ENCODE peak calls at places on chromosome 2, in seven cellular contexts. Q is tibial artery, Z is cardiac muscle cell, S is adipocyte, D is fibroblast of pulmonary artery, I is HCT116, U is HL-60. E is an unnamed sample.

GRCh38 chr2:33197198-33197938 is 250.6 kb downstream of the LTBP1 start:
- DNase-seq in Q (no peak), Z (no peak), S (no peak), D (no peak), I (no peak), U (no peak), E (no peak)

GRCh38 chr2:198309673-198310280 is 505.4 kb downstream of the PLCL1 start:
- DNase-seq in Q (peak), Z (peak), S (peak), D (peak), I (peak), U (peak), E (peak)

GRCh38 chr2:191910518-191910917 is 63.6 kb upstream of the CAVIN2 start:
- DNase-seq in Q (no peak), Z (peak), S (peak), D (peak), I (no peak), U (no peak), E (peak)

GRCh38 chr2:234953116-234954031 is 1.6 kb downstream of the SH3BP4 start:
- DNase-seq in Q (no peak), Z (peak), S (peak), D (peak), I (no peak), U (no peak), E (peak)

GRCh38 chr2:139969301-139969700 is 1189.1 kb upstream of the NXPH2 start:
- DNase-seq in Q (no peak), Z (no peak), S (no peak), D (no peak), I (no peak), U (no peak), E (no peak)

GRCh38 chr2:88054300-88055048 is 1.1 kb downstream of the KRCC1 start:
- DNase-seq in Q (no peak), Z (peak), S (no peak), D (peak), I (no peak), U (peak), E (peak)

GRCh38 chr2:55620123-55620779 is 2.8 kb upstream of the PPP4R3B start:
- DNase-seq in Q (no peak), Z (peak), S (no peak), D (peak), I (no peak), U (peak), E (no peak)

GRCh38 chr2:20771296-20771695 is 51.6 kb downstream of the LDAH start:
- DNase-seq in Q (no peak), Z (no peak), S (peak), D (no peak), I (no peak), U (no peak), E (no peak)

GRCh38 chr2:192162392-192163042 is 32.2 kb downstream of the TMEFF2 start:
- DNase-seq in Q (peak), Z (peak), S (peak), D (peak), I (peak), U (peak), E (peak)

GRCh38 chr2:178891265-178891958 is 84.2 kb upstream of the TTN start:
- DNase-seq in Q (peak), Z (peak), S (peak), D (peak), I (peak), U (peak), E (peak)

GRCh38 chr2:6881036-6881435 is 3.5 kb downstream of the RSAD2 start:
- DNase-seq in Q (no peak), Z (no peak), S (no peak), D (no peak), I (no peak), U (no peak), E (no peak)

GRCh38 chr2:127175406-127175805 is 44.7 kb downstream of the CYP27C1 start:
- DNase-seq in Q (peak), Z (peak), S (peak), D (no peak), I (no peak), U (no peak), E (no peak)

GRCh38 chr2:143087033-143087432 is 42.2 kb upstream of the ARHGAP15 start:
- DNase-seq in Q (no peak), Z (no peak), S (no peak), D (no peak), I (no peak), U (no peak), E (peak)

GRCh38 chr2:226251661-226252060 is 548.0 kb downstream of the IRS1 start:
- DNase-seq in Q (no peak), Z (no peak), S (no peak), D (no peak), I (no peak), U (no peak), E (no peak)

GRCh38 chr2:158761626-158762025 is 33.5 kb upstream of the DAPL1 start:
- DNase-seq in Q (no peak), Z (no peak), S (no peak), D (no peak), I (no peak), U (peak), E (no peak)

GRCh38 chr2:67290451-67290991 is 106.6 kb upstream of the ETAA1 start:
- DNase-seq in Q (no peak), Z (peak), S (peak), D (peak), I (peak), U (no peak), E (peak)

GRCh38 chr2:28809927-28810326 is 707 bp upstream of the SPDYA start:
- DNase-seq in Q (no peak), Z (no peak), S (peak), D (no peak), I (no peak), U (no peak), E (no peak)

GRCh38 chr2:12391097-12391496 is 325.6 kb upstream of the TRIB2 start:
- DNase-seq in Q (no peak), Z (no peak), S (no peak), D (no peak), I (no peak), U (no peak), E (peak)

GRCh38 chr2:228688007-228688645 is 506.6 kb upstream of the SPHKAP start:
- DNase-seq in Q (no peak), Z (peak), S (peak), D (peak), I (no peak), U (no peak), E (peak)

GRCh38 chr2:237694423-237695194 is 67.2 kb downstream of the LRRFIP1 start:
- DNase-seq in Q (no peak), Z (no peak), S (no peak), D (no peak), I (no peak), U (peak), E (no peak)

GRCh38 chr2:65371094-65371474 is 61.3 kb downstream of the SPRED2 start:
- DNase-seq in Q (no peak), Z (no peak), S (no peak), D (no peak), I (no peak), U (no peak), E (no peak)
- H3K4me3 ChIP-seq in Q (no peak), Z (no peak), S (peak), D (no peak), I (no peak), U (no peak), E (no peak)

GRCh38 chr2:204144487-204144886 is 207.9 kb downstream of the ICOS start:
- DNase-seq in Q (no peak), Z (no peak), S (no peak), D (no peak), I (no peak), U (no peak), E (no peak)

GRCh38 chr2:204150695-204151240 is 214.2 kb downstream of the ICOS start:
- DNase-seq in Q (no peak), Z (no peak), S (no peak), D (no peak), I (no peak), U (no peak), E (no peak)

GRCh38 chr2:204140258-204140657 is 203.7 kb downstream of the ICOS start:
- DNase-seq in Q (no peak), Z (no peak), S (no peak), D (no peak), I (no peak), U (no peak), E (no peak)

GRCh38 chr2:204145197-204146190 is 208.9 kb downstream of the ICOS start:
- DNase-seq in Q (peak), Z (peak), S (peak), D (peak), I (peak), U (peak), E (peak)
- H3K4me3 ChIP-seq in Q (peak), Z (no peak), S (peak), D (peak), I (no peak), U (peak), E (peak)

GRCh38 chr2:173092844-173093402 is 17.3 kb downstream of the MAP3K20 start:
- DNase-seq in Q (no peak), Z (no peak), S (no peak), D (no peak), I (no peak), U (no peak), E (no peak)
- H3K4me3 ChIP-seq in Q (no peak), Z (no peak), S (no peak), D (no peak), I (no peak), U (no peak), E (no peak)

GRCh38 chr2:44776924-44777480 is 164.5 kb upstream of the SIX3 start:
- DNase-seq in Q (no peak), Z (no peak), S (no peak), D (no peak), I (no peak), U (no peak), E (peak)
- H3K4me3 ChIP-seq in Q (no peak), Z (no peak), S (no peak), D (no peak), I (no peak), U (no peak), E (no peak)

DNA sequence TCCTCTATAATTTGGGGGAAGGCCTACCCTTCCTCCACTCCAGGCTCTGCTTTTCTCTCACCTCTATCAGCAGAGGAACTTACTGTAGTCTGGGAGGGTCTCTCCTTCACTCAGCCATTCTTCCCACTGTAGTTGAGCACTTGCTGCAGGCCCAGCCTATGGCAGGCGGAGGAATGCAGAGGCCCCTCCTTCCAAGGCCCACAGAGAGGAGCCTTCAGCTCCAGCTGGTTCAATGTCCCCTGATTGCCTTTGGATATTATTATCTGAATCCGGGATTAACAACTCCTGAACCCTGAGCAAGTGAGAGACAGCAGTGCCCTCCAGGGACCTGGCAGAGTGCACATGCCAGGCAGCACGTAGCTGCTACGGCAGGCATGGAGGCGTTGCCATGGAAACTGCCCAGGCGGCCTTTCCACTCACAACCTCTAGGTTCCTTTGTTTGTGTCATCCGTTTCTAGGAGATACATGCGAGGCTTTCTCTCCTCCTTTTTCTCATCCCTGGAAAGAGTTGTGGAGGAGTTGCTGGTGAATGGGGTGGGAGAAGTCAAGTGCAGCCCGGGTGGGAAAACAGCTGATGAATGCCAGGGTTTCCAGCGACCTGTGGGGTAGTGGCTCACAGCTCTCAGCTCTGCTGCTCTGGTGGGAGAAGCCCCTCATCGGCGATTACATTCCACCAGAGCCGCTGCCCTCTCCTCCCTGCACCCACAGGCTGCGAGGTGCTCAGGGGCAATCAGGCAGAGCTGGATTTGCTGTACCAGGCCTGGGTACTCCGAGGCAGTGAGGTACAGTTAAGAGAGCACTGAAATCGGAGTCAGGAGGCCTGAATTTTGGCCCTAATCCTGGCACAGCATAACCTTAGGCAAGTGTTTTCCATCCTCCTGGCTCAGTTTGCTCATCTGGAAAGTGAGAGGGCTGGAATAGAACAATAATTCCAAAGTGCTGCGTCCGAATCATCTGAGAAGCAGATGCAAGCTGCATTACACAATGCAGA is 55.3 kb upstream of the HK2 start:
- DNase-seq in Q (no peak), Z (peak), S (no peak), D (peak), I (no peak), U (no peak), E (no peak)
- H3K4me3 ChIP-seq in Q (no peak), Z (no peak), S (no peak), D (no peak), I (no peak), U (no peak), E (no peak)